ENCODE peak calls at places on chromosomes 7 and 10, in nine cellular contexts. F, W, U, S, R, I, A, L and X are unnamed samples.

GRCh38 chr10:369441-370221 is 234.4 kb downstream of the ZMYND11 start:
- DNase-seq in F (no peak), W (no peak), U (no peak), S (peak; percentile 59), R (no peak), I (peak; percentile 41), A (no peak), L (no peak), X (no peak)

GRCh38 chr10:118173326-118173725 is 126.6 kb upstream of the RAB11FIP2 start:
- DNase-seq in F (no peak), W (no peak), U (no peak), S (no peak), R (no peak), I (no peak), A (no peak), L (no peak), X (no peak)

GRCh38 chr7:85474234-85474633 is 287.4 kb upstream of the SEMA3D start:
- DNase-seq in F (no peak), W (no peak), U (no peak), S (no peak), R (no peak), I (peak; percentile 33), A (no peak), L (no peak), X (peak; percentile 1)

GRCh38 chr10:30849636-30850035 is 182.0 kb downstream of the ZNF438 start:
- DNase-seq in F (no peak), W (no peak), U (no peak), S (no peak), R (no peak), I (no peak), A (no peak), L (no peak), X (no peak)

GRCh38 chr10:59877191-59877671 is 29.1 kb downstream of the CCDC6 start:
- DNase-seq in F (no peak), W (no peak), U (no peak), S (no peak), R (no peak), I (peak; percentile 77), A (no peak), L (no peak), X (no peak)

GRCh38 chr10:124565565-124566221 is 104.1 kb downstream of the LHPP start:
- DNase-seq in F (no peak), W (peak; percentile 25), U (no peak), S (no peak), R (no peak), I (no peak), A (no peak), L (no peak), X (peak; percentile 71)

GRCh38 chr7:142328006-142328405 is 70.1 kb upstream of the PRSS58 start:
- DNase-seq in F (no peak), W (no peak), U (no peak), S (no peak), R (no peak), I (no peak), A (no peak), L (no peak), X (no peak)

GRCh38 chr10:114877301-114877644 is 55.7 kb downstream of the FHIP2A start:
- DNase-seq in F (no peak), W (no peak), U (no peak), S (no peak), R (no peak), I (no peak), A (no peak), L (no peak), X (no peak)

GRCh38 chr7:1616741-1617140 is 46.9 kb upstream of the PSMG3 start:
- DNase-seq in F (no peak), W (no peak), U (no peak), S (no peak), R (no peak), I (no peak), A (no peak), L (no peak), X (no peak)

GRCh38 chr7:45052011-45052410 is 36.8 kb downstream of the NACAD start:
- DNase-seq in F (no peak), W (no peak), U (no peak), S (no peak), R (no peak), I (no peak), A (no peak), L (no peak), X (no peak)

GRCh38 chr7:93910076-93910994 is 4.0 kb downstream of the GNGT1 start:
- DNase-seq in F (no peak), W (no peak), U (no peak), S (no peak), R (no peak), I (no peak), A (peak; percentile 28), L (no peak), X (no peak)

GRCh38 chr10:64115913-64116643 is 594.9 kb downstream of the REEP3 start:
- DNase-seq in F (no peak), W (peak; percentile 38), U (no peak), S (peak; percentile 33), R (no peak), I (peak; percentile 28), A (no peak), L (no peak), X (peak; percentile 31)

GRCh38 chr7:103932389-103932788 is 57.1 kb downstream of the RELN start:
- DNase-seq in F (no peak), W (no peak), U (no peak), S (no peak), R (no peak), I (no peak), A (no peak), L (no peak), X (no peak)

GRCh38 chr7:138902156-138902555 is 79.0 kb downstream of the KIAA1549 start:
- DNase-seq in F (no peak), W (no peak), U (no peak), S (no peak), R (peak; percentile 4), I (no peak), A (no peak), L (peak; percentile 35), X (no peak)

GRCh38 chr10:58180633-58181032 is 87.1 kb downstream of the IPMK start:
- DNase-seq in F (no peak), W (no peak), U (no peak), S (no peak), R (no peak), I (peak; percentile 20), A (no peak), L (no peak), X (no peak)

GRCh38 chr10:24901686-24902399 is 50.6 kb downstream of the PRTFDC1 start:
- DNase-seq in F (no peak), W (no peak), U (peak; percentile 71), S (peak; percentile 71), R (no peak), I (peak; percentile 86), A (peak; percentile 86), L (peak; percentile 48), X (no peak)

GRCh38 chr7:39027491-39027890 is 49.8 kb downstream of the POU6F2 start:
- DNase-seq in F (no peak), W (no peak), U (no peak), S (no peak), R (no peak), I (no peak), A (no peak), L (no peak), X (no peak)

GRCh38 chr10:75679546-75679945 is 248.1 kb downstream of the LRMDA start:
- DNase-seq in F (no peak), W (no peak), U (no peak), S (no peak), R (no peak), I (no peak), A (no peak), L (no peak), X (no peak)

GRCh38 chr7:50092579-50093411 is at the start of gene ZPBP:
- DNase-seq in F (peak; percentile 16), W (peak; percentile 26), U (no peak), S (peak; percentile 64), R (peak; percentile 30), I (peak; percentile 35), A (peak; percentile 54), L (peak; percentile 72), X (peak; percentile 55)

GRCh38 chr7:19899517-19899916 is 126.1 kb upstream of the TMEM196 start:
- DNase-seq in F (no peak), W (no peak), U (no peak), S (no peak), R (no peak), I (no peak), A (no peak), L (no peak), X (no peak)

GRCh38 chr7:77339726-77340125 is 76.4 kb downstream of the GSAP start:
- DNase-seq in F (no peak), W (no peak), U (no peak), S (no peak), R (no peak), I (no peak), A (no peak), L (no peak), X (no peak)

GRCh38 chr7:101411477-101411954 is 48.8 kb downstream of the COL26A1 start:
- DNase-seq in F (no peak), W (no peak), U (no peak), S (no peak), R (no peak), I (no peak), A (no peak), L (no peak), X (no peak)

GRCh38 chr7:66505531-66506451 is 122.9 kb upstream of the KCTD7 start:
- DNase-seq in F (no peak), W (no peak), U (no peak), S (no peak), R (peak; percentile 20), I (no peak), A (no peak), L (peak; percentile 24), X (no peak)

GRCh38 chr10:63115732-63116383 is 17.3 kb upstream of the NRBF2 start:
- DNase-seq in F (no peak), W (peak; percentile 49), U (peak; percentile 93), S (peak; percentile 48), R (no peak), I (peak; percentile 49), A (no peak), L (no peak), X (no peak)

GRCh38 chr7:44367475-44368030 is 42.2 kb upstream of the CAMK2B start:
- DNase-seq in F (no peak), W (no peak), U (no peak), S (no peak), R (no peak), I (no peak), A (no peak), L (no peak), X (no peak)

GRCh38 chr7:18495412-18496335 is at the start of gene HDAC9:
- DNase-seq in F (no peak), W (peak; percentile 47), U (peak; percentile 44), S (peak; percentile 6), R (no peak), I (peak; percentile 51), A (no peak), L (no peak), X (peak; percentile 19)

GRCh38 chr7:112929411-112929810 is 139.2 kb upstream of the TMEM168 start:
- DNase-seq in F (no peak), W (no peak), U (no peak), S (no peak), R (no peak), I (no peak), A (no peak), L (no peak), X (no peak)

GRCh38 chr7:47720141-47720906 is 138.4 kb upstream of the TNS3 start:
- DNase-seq in F (no peak), W (no peak), U (no peak), S (no peak), R (no peak), I (peak; percentile 31), A (no peak), L (no peak), X (peak; percentile 36)

GRCh38 chr10:96565774-96566173 is 21.0 kb downstream of the TM9SF3 start:
- DNase-seq in F (no peak), W (no peak), U (no peak), S (no peak), R (no peak), I (peak; percentile 22), A (no peak), L (no peak), X (no peak)

GRCh38 chr7:157540606-157541294 is 203.9 kb downstream of the DNAJB6 start:
- DNase-seq in F (no peak), W (no peak), U (no peak), S (no peak), R (no peak), I (no peak), A (no peak), L (no peak), X (no peak)

GRCh38 chr10:71068811-71069411 is 143.5 kb upstream of the UNC5B start:
- DNase-seq in F (no peak), W (no peak), U (peak; percentile 84), S (no peak), R (no peak), I (peak; percentile 3), A (no peak), L (no peak), X (no peak)